ENCODE peak calls at places on chromosome 16, in four cellular contexts. L, M, H and Z are unnamed samples.

GRCh38 chr16:85555549-85556455 is 57.3 kb upstream of the GSE1 start:
- DNase-seq in M (peak), H (no peak), L (no peak), Z (no peak)

GRCh38 chr16:3838600-3839401 is 41.7 kb downstream of the CREBBP start:
- DNase-seq in L (no peak), M (no peak), H (no peak), Z (no peak)

GRCh38 chr16:89334461-89334860 is 117.0 kb downstream of the ZNF778 start:
- DNase-seq in M (no peak), L (no peak), H (no peak), Z (no peak)

GRCh38 chr16:84065536-84066132 is 23.0 kb upstream of the SLC38A8 start:
- DNase-seq in M (peak), H (peak), L (no peak), Z (no peak)

GRCh38 chr16:65658339-65659275 is 536.7 kb upstream of the CDH11 start:
- DNase-seq in M (no peak), H (peak), L (no peak), Z (no peak)

GRCh38 chr16:10752843-10753523 is 9.3 kb downstream of the NUBP1 start:
- DNase-seq in H (no peak), L (no peak), M (no peak), Z (no peak)

GRCh38 chr16:6267682-6268081 is 1065.0 kb upstream of the RBFOX1 start:
- DNase-seq in L (no peak), H (no peak), M (no peak), Z (no peak)

GRCh38 chr16:13982446-13982845 is 62.5 kb downstream of the ERCC4 start:
- DNase-seq in L (no peak), H (no peak), M (no peak), Z (no peak)